ENCODE peak calls at places on chromosomes 13 and 19, in seven cellular contexts. T, V, K, R, P, G and S are unnamed samples.

GRCh38 chr19:35348909-35349611 is 1.4 kb downstream of the FFAR1 start:
- DNase-seq in T (peak; percentile 63), V (no peak), K (peak; percentile 7), R (no peak), P (no peak), G (no peak), S (peak; percentile 86)

GRCh38 chr13:50847501-50847900 is 4.0 kb upstream of the DLEU7 start:
- DNase-seq in T (no peak), V (no peak), K (no peak), R (no peak), P (no peak), G (no peak), S (no peak)

GRCh38 chr13:77697208-77698103 is at the start of gene SLAIN1:
- DNase-seq in T (peak; percentile 91), V (peak; percentile 74), K (peak; percentile 74), R (peak; percentile 79), P (no peak), G (peak; percentile 90), S (peak; percentile 75)

GRCh38 chr13:21232196-21232595 is 55.7 kb downstream of the MRPL57 start:
- DNase-seq in T (no peak), V (peak; percentile 62), K (no peak), R (no peak), P (no peak), G (no peak), S (peak; percentile 55)

GRCh38 chr19:55447421-55448174 is 4.5 kb upstream of the SHISA7 start:
- DNase-seq in T (no peak), V (no peak), K (peak; percentile 52), R (no peak), P (no peak), G (no peak), S (no peak)

GRCh38 chr19:51458051-51458645 is at the start of gene SIGLEC8:
- DNase-seq in T (peak; percentile 81), V (no peak), K (no peak), R (no peak), P (no peak), G (no peak), S (no peak)

GRCh38 chr19:29962777-29963176 is 20.7 kb downstream of the URI1 start:
- DNase-seq in T (no peak), V (no peak), K (no peak), R (no peak), P (no peak), G (no peak), S (no peak)

GRCh38 chr13:22837980-22838615 is 342.7 kb upstream of the SGCG start:
- DNase-seq in T (no peak), V (no peak), K (no peak), R (no peak), P (no peak), G (peak; percentile 54), S (no peak)

GRCh38 chr19:17579523-17580244 is 24.2 kb downstream of the COLGALT1 start:
- DNase-seq in T (peak; percentile 92), V (peak; percentile 68), K (peak; percentile 91), R (peak; percentile 44), P (no peak), G (peak; percentile 18), S (peak; percentile 68)

GRCh38 chr13:95492044-95492801 is 60.3 kb upstream of the CLDN10 start:
- DNase-seq in T (no peak), V (no peak), K (no peak), R (no peak), P (no peak), G (no peak), S (no peak)

GRCh38 chr13:65011403-65011802 is 2218.7 kb downstream of the PCDH9 start:
- DNase-seq in T (no peak), V (no peak), K (no peak), R (no peak), P (no peak), G (no peak), S (no peak)

GRCh38 chr19:45693168-45693788 is 812 bp downstream of the QPCTL start:
- DNase-seq in T (peak; percentile 97), V (peak; percentile 71), K (peak; percentile 80), R (peak; percentile 79), P (peak; percentile 21), G (peak; percentile 83), S (peak; percentile 84)

GRCh38 chr19:40403262-40403984 is 9.8 kb downstream of the PRX start:
- DNase-seq in T (peak; percentile 97), V (peak; percentile 90), K (peak; percentile 98), R (peak; percentile 93), P (peak; percentile 63), G (peak; percentile 90), S (peak; percentile 92)
- TF ChIP-seq POLR2A in T (no peak), V (no peak), K (no peak), R (no peak), P (no peak), G (no peak), S (no peak)

GRCh38 chr13:59477011-59477410 is 686.7 kb downstream of the DIAPH3 start:
- DNase-seq in T (no peak), V (no peak), K (peak; percentile 11), R (no peak), P (no peak), G (no peak), S (no peak)
- TF ChIP-seq CTCF in T (no peak), V (no peak), K (peak; percentile 33), R (peak; percentile 24), P (no peak), G (no peak), S (no peak)

DNA sequence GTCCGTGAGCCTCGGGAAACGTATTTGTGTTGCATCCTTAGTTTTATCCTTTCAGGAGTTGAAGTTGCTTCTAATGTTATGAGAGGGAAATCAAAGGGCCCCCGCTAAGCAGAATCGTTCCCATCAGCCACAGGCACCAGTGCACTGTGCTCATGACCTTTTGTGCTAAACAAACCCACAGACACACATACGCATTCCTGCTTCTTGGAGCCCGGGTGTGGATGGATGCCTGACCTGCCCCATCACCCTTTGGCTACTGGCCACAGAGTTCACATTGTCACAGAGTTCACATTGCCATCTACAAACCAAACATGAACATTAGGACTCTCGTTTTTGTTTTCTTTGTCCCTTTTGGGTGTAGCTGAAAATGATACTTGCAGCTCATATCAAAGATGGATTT is 47.2 kb downstream of the CHST8 start:
- DNase-seq in T (peak; percentile 36), V (no peak), K (no peak), R (no peak), P (no peak), G (no peak), S (no peak)
- TF ChIP-seq POLR2A in T (no peak), V (no peak), K (no peak), R (no peak), P (no peak), G (no peak), S (no peak)

GRCh38 chr13:107119989-107120881 is 552.3 kb upstream of the ARGLU1 start:
- DNase-seq in T (no peak), V (no peak), K (no peak), R (no peak), P (no peak), G (no peak), S (no peak)

GRCh38 chr13:107124730-107125129 is 556.8 kb upstream of the ARGLU1 start:
- DNase-seq in T (no peak), V (no peak), K (no peak), R (no peak), P (no peak), G (no peak), S (no peak)

GRCh38 chr13:107121793-107122192 is 553.9 kb upstream of the ARGLU1 start:
- DNase-seq in T (no peak), V (no peak), K (no peak), R (no peak), P (no peak), G (no peak), S (no peak)

DNA sequence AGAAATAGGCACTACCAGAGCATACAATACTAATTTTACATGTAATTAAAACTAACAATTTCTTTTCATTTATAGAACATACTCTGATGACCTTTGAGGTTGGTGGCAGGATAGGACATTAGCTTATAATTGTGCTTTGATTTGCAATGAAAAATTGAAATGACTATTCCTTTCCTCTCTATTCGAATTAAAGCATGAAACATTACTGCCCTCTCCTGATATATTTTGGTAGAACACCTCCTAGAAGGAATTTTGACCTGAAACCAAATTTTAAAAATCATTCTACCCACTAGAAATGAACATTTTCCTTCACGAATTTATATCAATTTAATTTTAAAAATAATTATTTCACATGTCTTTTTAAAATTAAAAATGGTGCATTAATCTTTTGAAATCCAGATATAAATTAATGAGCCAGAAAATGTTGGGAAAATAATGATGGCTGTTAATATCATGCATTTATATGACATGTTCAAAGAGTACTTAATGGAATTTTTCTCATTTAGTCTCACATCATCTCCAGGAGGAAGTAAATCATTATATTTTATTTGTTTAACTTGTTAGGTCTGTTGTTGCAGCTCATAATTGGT is 556.3 kb upstream of the ARGLU1 start:
- DNase-seq in T (no peak), V (no peak), K (no peak), R (no peak), P (no peak), G (no peak), S (no peak)
- TF ChIP-seq CTCF in T (no peak), V (peak; percentile 25), K (no peak), R (peak; percentile 50), P (peak; percentile 36), G (peak; percentile 47), S (no peak)

GRCh38 chr19:7888826-7889217 is 512 bp downstream of the LRRC8E start:
- DNase-seq in T (no peak), V (no peak), K (no peak), R (no peak), P (no peak), G (peak; percentile 27), S (no peak)

GRCh38 chr19:7883796-7884570 is 4.3 kb upstream of the LRRC8E start:
- DNase-seq in T (no peak), V (no peak), K (no peak), R (no peak), P (no peak), G (no peak), S (no peak)

GRCh38 chr19:7887408-7888144 is 734 bp upstream of the LRRC8E start:
- DNase-seq in T (no peak), V (no peak), K (no peak), R (no peak), P (no peak), G (no peak), S (no peak)

GRCh38 chr19:7885818-7886217 is 2.5 kb upstream of the LRRC8E start:
- DNase-seq in T (no peak), V (no peak), K (no peak), R (no peak), P (no peak), G (no peak), S (no peak)

GRCh38 chr19:7888145-7888825 is at the start of gene LRRC8E:
- DNase-seq in T (peak; percentile 91), V (no peak), K (peak; percentile 90), R (peak; percentile 25), P (no peak), G (peak; percentile 74), S (peak; percentile 17)
- TF ChIP-seq POLR2A in T (no peak), V (peak; percentile 15), K (peak; percentile 82), R (no peak), P (no peak), G (peak; percentile 7), S (no peak)